ENCODE peak calls at places on chromosomes 5 and 9, in four cellular contexts. P is foreskin fibroblast; N is PC-3; W is CD8-positive, alpha-beta T cell. V is an unnamed sample.

GRCh38 chr5:175652741-175653663 is 4.9 kb upstream of the HRH2 start:
- DNase-seq in P (no peak), W (peak), N (no peak), V (no peak)

GRCh38 chr9:36738318-36738975 is 165.8 kb downstream of the MELK start:
- DNase-seq in N (peak), P (peak), W (no peak), V (no peak)

GRCh38 chr5:488744-489688 is 35.2 kb downstream of the SLC9A3 start:
- DNase-seq in P (no peak), W (no peak), N (no peak), V (no peak)

GRCh38 chr5:151772868-151773561 is 1.3 kb downstream of the G3BP1 start:
- DNase-seq in P (peak), N (peak), W (no peak), V (no peak)

GRCh38 chr9:128218518-128219389 is 15.6 kb downstream of the DNM1 start:
- DNase-seq in P (peak), W (peak), N (peak), V (peak)

GRCh38 chr9:105693435-105694275 is 686 bp upstream of the TMEM38B start:
- DNase-seq in P (peak), N (peak), W (no peak), V (no peak)

GRCh38 chr5:154215931-154216330 is 25.4 kb downstream of the GALNT10 start:
- DNase-seq in N (no peak), W (no peak), P (peak), V (no peak)

GRCh38 chr5:135141303-135142268 is 107.6 kb upstream of the PITX1 start:
- DNase-seq in P (peak), W (no peak), N (peak), V (no peak)

GRCh38 chr5:140882591-140882899 is 621 bp downstream of the PCDHA13 start:
- DNase-seq in P (no peak), W (no peak), N (peak), V (no peak)

GRCh38 chr9:130112244-130113151 is 58.8 kb downstream of the GPR107 start:
- DNase-seq in P (no peak), W (no peak), N (no peak), V (peak)

GRCh38 chr5:111013011-111013410 is 58.5 kb upstream of the TSLP start:
- DNase-seq in P (peak), W (no peak), N (peak), V (no peak)

GRCh38 chr9:76962732-76963131 is 56.7 kb upstream of the FOXB2 start:
- DNase-seq in N (no peak), P (no peak), W (no peak), V (no peak)

GRCh38 chr5:147483961-147484707 is 25.7 kb downstream of the DPYSL3 start:
- DNase-seq in P (peak), W (no peak), N (no peak), V (no peak)

GRCh38 chr5:151357792-151358191 is 10.4 kb upstream of the SLC36A2 start:
- DNase-seq in W (no peak), N (peak), P (no peak), V (no peak)

GRCh38 chr9:27088981-27089380 is 20.0 kb upstream of the TEK start:
- DNase-seq in P (peak), W (no peak), N (no peak), V (no peak)

GRCh38 chr5:159911349-159911748 is 4.9 kb upstream of the ADRA1B start:
- DNase-seq in P (no peak), W (no peak), N (no peak), V (no peak)

GRCh38 chr5:60668715-60669304 is 31.2 kb downstream of the DEPDC1B start:
- DNase-seq in N (peak), W (no peak), P (peak), V (no peak)

GRCh38 chr5:168609806-168610482 is 30.8 kb upstream of the PANK3 start:
- DNase-seq in N (no peak), P (no peak), W (no peak), V (no peak)

GRCh38 chr9:137486545-137487453 is 27.7 kb upstream of the NSMF start:
- DNase-seq in N (no peak), P (no peak), W (no peak), V (peak)

GRCh38 chr5:179763215-179763945 is 30.4 kb upstream of the LTC4S start:
- DNase-seq in N (peak), W (peak), P (peak), V (peak)

GRCh38 chr9:135706288-135706687 is 4.3 kb downstream of the KCNT1 start:
- DNase-seq in N (no peak), W (no peak), P (no peak), V (no peak)

GRCh38 chr9:114603183-114603582 is 7.9 kb upstream of the TMEM268 start:
- DNase-seq in P (peak), W (no peak), N (peak), V (no peak)

GRCh38 chr5:123119334-123119986 is 30.4 kb downstream of the PRDM6 start:
- DNase-seq in N (no peak), W (no peak), P (peak), V (peak)

GRCh38 chr9:96617439-96618185 is 2.0 kb downstream of the CDC14B start:
- DNase-seq in N (no peak), P (no peak), W (no peak), V (no peak)

GRCh38 chr9:87213948-87214347 is 266.6 kb upstream of the GAS1 start:
- DNase-seq in P (no peak), N (no peak), W (no peak), V (no peak)

GRCh38 chr5:119501671-119502179 is 49.4 kb downstream of the HSD17B4 start:
- DNase-seq in P (no peak), W (no peak), N (peak), V (no peak)

GRCh38 chr5:32057157-32058096 is 116.7 kb downstream of the GOLPH3 start:
- DNase-seq in P (peak), N (peak), W (no peak), V (no peak)

GRCh38 chr9:137740311-137740710 is 121.5 kb downstream of the EHMT1 start:
- DNase-seq in W (no peak), P (peak), N (no peak), V (no peak)

GRCh38 chr5:6632324-6632930 is 417 bp downstream of the NSUN2 start:
- DNase-seq in N (peak), P (peak), W (no peak), V (no peak)

GRCh38 chr5:68369436-68370125 is 154.0 kb downstream of the PIK3R1 start:
- DNase-seq in N (no peak), P (no peak), W (peak), V (no peak)

GRCh38 chr5:142839711-142840441 is 69.7 kb downstream of the ARHGAP26 start:
- DNase-seq in P (no peak), N (peak), W (no peak), V (no peak)

GRCh38 chr5:143073761-143074160 is 303.6 kb downstream of the ARHGAP26 start:
- DNase-seq in N (no peak), W (no peak), P (no peak), V (no peak)

GRCh38 chr9:104075801-104076753 is 18.0 kb upstream of the SMC2 start:
- DNase-seq in P (peak), N (peak), W (no peak), V (no peak)

GRCh38 chr5:33049845-33050244 is 338.7 kb downstream of the NPR3 start:
- DNase-seq in P (peak), N (peak), W (no peak), V (no peak)

GRCh38 chr5:949815-950560 is 57.3 kb downstream of the TRIP13 start:
- DNase-seq in N (no peak), W (no peak), P (no peak), V (no peak)

GRCh38 chr5:140549237-140550144 is 2.0 kb downstream of the EIF4EBP3 start:
- DNase-seq in P (peak), W (no peak), N (no peak), V (no peak)

GRCh38 chr9:105510024-105510423 is 47.9 kb upstream of the FKTN start:
- DNase-seq in W (no peak), P (peak), N (no peak), V (no peak)

GRCh38 chr9:18320046-18320445 is 153.9 kb upstream of the ADAMTSL1 start:
- DNase-seq in W (no peak), P (peak), N (no peak), V (no peak)

GRCh38 chr9:131545003-131545785 is at the start of gene PRRT1B:
- DNase-seq in P (no peak), W (no peak), N (peak), V (peak)
- H3K4me3 ChIP-seq in P (no peak), W (peak), N (peak), V (peak)

GRCh38 chr9:134065720-134066419 is 2.0 kb downstream of the BRD3 start:
- DNase-seq in N (peak), W (peak), P (peak), V (peak)
- H3K4me3 ChIP-seq in N (peak), W (peak), P (peak), V (peak)

DNA sequence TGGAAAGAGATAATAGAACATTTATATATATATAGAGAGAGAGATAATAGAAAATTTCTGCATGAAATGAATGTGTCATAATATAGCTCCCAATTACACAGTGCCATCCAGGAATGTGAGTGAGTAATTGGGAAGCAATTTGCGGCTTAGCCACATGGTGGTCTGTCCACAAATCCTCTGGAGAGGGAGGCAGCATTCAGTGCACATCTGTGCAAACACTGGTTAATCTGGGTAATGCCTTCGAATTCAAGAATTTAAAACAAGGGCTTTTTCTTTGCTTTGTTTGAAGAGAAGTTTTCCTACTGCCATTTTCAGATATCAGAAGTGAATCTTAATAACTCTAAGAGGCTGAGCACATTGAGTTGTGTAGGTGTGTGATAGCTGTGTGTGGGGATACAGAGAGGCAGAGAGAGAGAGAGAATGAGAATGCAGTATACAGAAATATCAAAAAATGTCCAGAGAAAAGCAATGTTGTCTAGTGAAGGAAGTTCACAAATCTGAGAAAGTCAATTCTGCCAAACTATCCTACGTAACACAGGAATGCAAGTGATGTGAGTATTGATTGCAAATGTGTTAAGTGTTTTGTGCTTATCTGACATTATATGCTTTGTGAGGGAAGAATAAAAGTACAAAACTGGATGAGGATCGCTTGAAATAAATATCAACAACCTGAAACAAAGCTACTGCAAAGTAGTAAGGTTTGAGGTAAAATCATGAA is 134.6 kb downstream of the EDIL3 start:
- DNase-seq in P (peak), W (no peak), N (peak), V (no peak)
- H3K4me3 ChIP-seq in P (no peak), W (no peak), N (peak), V (no peak)

DNA sequence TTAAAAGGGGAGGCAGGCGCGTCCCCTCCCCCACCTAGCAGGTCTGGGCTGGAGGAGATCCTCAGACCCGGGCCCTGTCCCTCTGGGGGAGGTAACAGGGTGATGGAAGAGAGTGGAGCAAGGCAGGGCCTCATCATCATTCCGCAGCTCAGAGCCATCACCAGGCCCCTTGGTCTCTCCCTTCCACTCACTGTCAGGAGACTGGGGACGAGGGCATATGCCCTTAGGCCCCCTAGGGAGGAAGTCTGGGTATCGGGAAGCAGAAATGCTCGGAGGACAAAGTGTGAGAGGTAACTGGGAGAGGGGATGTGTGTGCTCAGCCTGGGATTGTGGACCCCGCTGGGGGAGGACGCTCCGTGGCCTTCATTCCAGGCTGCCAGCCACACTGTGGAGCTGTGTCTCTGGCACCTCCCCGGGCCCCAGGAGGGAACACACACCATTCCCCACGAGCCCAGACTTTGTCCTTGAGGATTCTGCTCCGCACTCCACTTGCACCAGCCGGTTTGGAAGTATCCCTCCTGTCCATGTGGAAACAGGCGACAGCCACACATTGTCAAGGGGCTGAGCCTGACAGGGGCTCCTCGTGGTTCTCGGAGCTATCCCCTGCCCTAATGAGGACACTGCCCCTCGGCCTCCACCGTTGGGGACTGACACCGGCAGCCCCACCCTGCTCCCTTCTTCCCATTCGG is 824 bp downstream of the REEP2 start:
- DNase-seq in P (peak), N (no peak), W (no peak), V (no peak)
- H3K4me3 ChIP-seq in P (peak), N (peak), W (peak), V (peak)

GRCh38 chr5:5149154-5149553 is 9.0 kb downstream of the ADAMTS16 start:
- DNase-seq in N (no peak), P (no peak), W (no peak), V (no peak)

GRCh38 chr5:5146530-5147160 is 6.5 kb downstream of the ADAMTS16 start:
- DNase-seq in N (no peak), P (no peak), W (no peak), V (no peak)

GRCh38 chr5:5141625-5142527 is 1.7 kb downstream of the ADAMTS16 start:
- DNase-seq in N (peak), W (peak), P (peak), V (no peak)

GRCh38 chr5:5144441-5144840 is 4.3 kb downstream of the ADAMTS16 start:
- DNase-seq in W (no peak), P (no peak), N (no peak), V (no peak)

GRCh38 chr5:5145651-5146529 is 5.8 kb downstream of the ADAMTS16 start:
- DNase-seq in W (no peak), P (peak), N (peak), V (no peak)
- H3K4me3 ChIP-seq in W (no peak), P (no peak), N (peak), V (no peak)

GRCh38 chr5:77301447-77301878 is 91.0 kb downstream of the PDE8B start:
- DNase-seq in P (peak), W (no peak), N (peak), V (no peak)

GRCh38 chr5:77302653-77303052 is 92.2 kb downstream of the PDE8B start:
- DNase-seq in N (no peak), W (no peak), P (no peak), V (no peak)

GRCh38 chr5:77304388-77304787 is 93.9 kb downstream of the PDE8B start:
- DNase-seq in N (no peak), P (no peak), W (no peak), V (no peak)

GRCh38 chr5:77300457-77300856 is 90.0 kb downstream of the PDE8B start:
- DNase-seq in N (no peak), P (no peak), W (no peak), V (no peak)

GRCh38 chr5:77302247-77302646 is 91.8 kb downstream of the PDE8B start:
- DNase-seq in P (no peak), N (no peak), W (no peak), V (no peak)
- H3K4me3 ChIP-seq in P (no peak), N (no peak), W (no peak), V (no peak)

DNA sequence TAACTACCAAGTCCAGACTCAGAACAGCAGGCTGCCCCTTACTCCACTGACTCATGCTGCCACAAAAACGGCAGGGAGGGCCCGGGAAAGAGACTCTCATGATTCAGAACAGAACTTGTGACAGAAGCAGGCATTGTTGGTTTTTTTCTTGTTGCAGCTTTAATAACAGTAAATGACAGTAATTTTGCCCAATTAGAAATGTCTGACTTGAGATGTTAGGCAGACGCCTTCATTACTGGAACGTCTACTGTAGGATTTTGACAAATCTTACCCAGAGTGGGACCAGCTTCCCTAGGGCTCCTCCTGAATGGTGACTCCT is 77.8 kb downstream of the SEMA5A start:
- DNase-seq in N (peak), P (peak), W (no peak), V (no peak)
- H3K4me3 ChIP-seq in N (peak), P (no peak), W (no peak), V (no peak)

GRCh38 chr9:970310-971002 is 6.0 kb upstream of the DMRT3 start:
- DNase-seq in W (no peak), P (no peak), N (no peak), V (no peak)
- H3K4me3 ChIP-seq in W (no peak), P (no peak), N (no peak), V (no peak)

GRCh38 chr9:13491493-13492424 is 212.3 kb upstream of the MPDZ start:
- DNase-seq in P (no peak), N (no peak), W (no peak), V (no peak)
- H3K4me3 ChIP-seq in P (no peak), N (no peak), W (no peak), V (no peak)

GRCh38 chr5:92332039-92332438 is 948.9 kb upstream of the ARRDC3 start:
- DNase-seq in W (no peak), P (peak), N (peak), V (no peak)
- H3K4me3 ChIP-seq in W (no peak), P (no peak), N (no peak), V (no peak)

V was measured in lower lobe of right lung.